ENCODE peak calls at places on chromosome 1, in six cellular contexts. F, N, B, Z, V and I are unnamed samples.

GRCh38 chr1:180528868-180529470 is 26.6 kb upstream of the ACBD6 start:
- DNase-seq in F (no peak), N (no peak), B (no peak), Z (no peak), V (no peak), I (no peak)

GRCh38 chr1:214537219-214537618 is 14.2 kb downstream of the PTPN14 start:
- DNase-seq in F (no peak), N (no peak), B (no peak), Z (no peak), V (no peak), I (no peak)

GRCh38 chr1:68204965-68205630 is 27.2 kb downstream of the WLS start:
- DNase-seq in F (no peak), N (no peak), B (no peak), Z (no peak), V (no peak), I (no peak)

GRCh38 chr1:228136908-228137307 is 3.2 kb upstream of the GUK1 start:
- DNase-seq in F (no peak), N (no peak), B (no peak), Z (no peak), V (no peak), I (no peak)

GRCh38 chr1:93608188-93609109 is 73.2 kb downstream of the BCAR3 start:
- DNase-seq in F (no peak), N (no peak), B (no peak), Z (no peak), V (no peak), I (peak)

GRCh38 chr1:156295391-156295947 is at the start of gene GLMP:
- DNase-seq in F (peak), N (no peak), B (peak), Z (peak), V (peak), I (peak)

GRCh38 chr1:223210786-223211115 is 67.7 kb upstream of the TLR5 start:
- DNase-seq in F (no peak), N (no peak), B (no peak), Z (no peak), V (no peak), I (no peak)

GRCh38 chr1:2042830-2043773 is 7.1 kb upstream of the PRKCZ start:
- DNase-seq in F (no peak), N (no peak), B (no peak), Z (no peak), V (peak), I (no peak)

GRCh38 chr1:56754713-56755505 is 64.3 kb downstream of the FYB2 start:
- DNase-seq in F (no peak), N (no peak), B (no peak), Z (no peak), V (no peak), I (no peak)

GRCh38 chr1:18614011-18614735 is 16.5 kb upstream of the PAX7 start:
- DNase-seq in F (no peak), N (no peak), B (no peak), Z (no peak), V (no peak), I (no peak)

GRCh38 chr1:6491480-6491962 is at the start of gene PLEKHG5:
- DNase-seq in F (no peak), N (no peak), B (no peak), Z (no peak), V (no peak), I (no peak)

GRCh38 chr1:84352298-84353106 is 45.8 kb upstream of the DNASE2B start:
- DNase-seq in F (no peak), N (no peak), B (no peak), Z (no peak), V (no peak), I (no peak)

GRCh38 chr1:51569284-51570062 is 47.4 kb upstream of the OSBPL9 start:
- DNase-seq in F (no peak), N (no peak), B (no peak), Z (no peak), V (no peak), I (no peak)

GRCh38 chr1:167435484-167435883 is 82.8 kb downstream of the CD247 start:
- DNase-seq in F (no peak), N (no peak), B (peak), Z (no peak), V (no peak), I (no peak)

GRCh38 chr1:233614743-233615521 is 1.0 kb downstream of the KCNK1 start:
- DNase-seq in F (no peak), N (no peak), B (no peak), Z (peak), V (no peak), I (peak)

GRCh38 chr1:227774051-227774720 is 39.0 kb downstream of the SNAP47 start:
- DNase-seq in F (no peak), N (no peak), B (no peak), Z (peak), V (no peak), I (no peak)